ENCODE peak calls at places on chromosomes 2 and 18, in five cellular contexts. One of them, this sample, is unnamed.

GRCh38 chr18:50862401-50862800 is 16.5 kb upstream of the ME2 start:
- DNase-seq in GM03348: no peak
- DNase-seq in GM12891: no peak
- DNase-seq in effector memory CD4-positive, alpha-beta T cell: no peak
- DNase-seq in chondrocyte: no peak
- DNase-seq in this sample: no peak

GRCh38 chr2:96413067-96413722 is 77.6 kb downstream of the NCAPH start:
- DNase-seq in GM03348: no peak
- DNase-seq in GM12891: no peak
- DNase-seq in effector memory CD4-positive, alpha-beta T cell: no peak
- DNase-seq in chondrocyte: no peak
- DNase-seq in this sample: no peak

GRCh38 chr2:158266106-158266505 is 164.4 kb downstream of the UPP2 start:
- DNase-seq in GM03348: no peak
- DNase-seq in GM12891: no peak
- DNase-seq in effector memory CD4-positive, alpha-beta T cell: no peak
- DNase-seq in chondrocyte: no peak
- DNase-seq in this sample: no peak

GRCh38 chr2:129936334-129936934 is 43.0 kb upstream of the RAB6C start:
- DNase-seq in GM03348: no peak
- DNase-seq in GM12891: no peak
- DNase-seq in effector memory CD4-positive, alpha-beta T cell: no peak
- DNase-seq in chondrocyte: no peak
- DNase-seq in this sample: peak

GRCh38 chr2:112121682-112122254 is 16.4 kb upstream of the FBLN7 start:
- DNase-seq in GM03348: peak
- DNase-seq in GM12891: no peak
- DNase-seq in effector memory CD4-positive, alpha-beta T cell: no peak
- DNase-seq in chondrocyte: no peak
- DNase-seq in this sample: no peak

GRCh38 chr2:10475221-10475722 is 27.1 kb upstream of the ODC1 start:
- DNase-seq in GM03348: no peak
- DNase-seq in GM12891: no peak
- DNase-seq in effector memory CD4-positive, alpha-beta T cell: no peak
- DNase-seq in chondrocyte: peak
- DNase-seq in this sample: no peak

GRCh38 chr18:76347341-76347740 is 147.7 kb downstream of the ZNF516 start:
- DNase-seq in GM03348: no peak
- DNase-seq in GM12891: no peak
- DNase-seq in effector memory CD4-positive, alpha-beta T cell: no peak
- DNase-seq in chondrocyte: no peak
- DNase-seq in this sample: no peak

GRCh38 chr18:61628085-61628484 is 264.7 kb downstream of the RNF152 start:
- DNase-seq in GM03348: peak
- DNase-seq in GM12891: no peak
- DNase-seq in effector memory CD4-positive, alpha-beta T cell: no peak
- DNase-seq in chondrocyte: no peak
- DNase-seq in this sample: no peak

GRCh38 chr18:50797147-50797546 is 22.7 kb downstream of the MRO start:
- DNase-seq in GM03348: no peak
- DNase-seq in GM12891: no peak
- DNase-seq in effector memory CD4-positive, alpha-beta T cell: no peak
- DNase-seq in chondrocyte: no peak
- DNase-seq in this sample: no peak

GRCh38 chr2:42378415-42378814 is 17.4 kb upstream of the COX7A2L start:
- DNase-seq in GM03348: no peak
- DNase-seq in GM12891: no peak
- DNase-seq in effector memory CD4-positive, alpha-beta T cell: no peak
- DNase-seq in chondrocyte: no peak
- DNase-seq in this sample: no peak

GRCh38 chr2:181806039-181806392 is 85.5 kb upstream of the ITPRID2 start:
- DNase-seq in GM03348: no peak
- DNase-seq in GM12891: no peak
- DNase-seq in effector memory CD4-positive, alpha-beta T cell: no peak
- DNase-seq in chondrocyte: no peak
- DNase-seq in this sample: no peak

GRCh38 chr2:69298862-69299261 is 88.2 kb downstream of the GFPT1 start:
- DNase-seq in GM03348: peak
- DNase-seq in GM12891: no peak
- DNase-seq in effector memory CD4-positive, alpha-beta T cell: no peak
- DNase-seq in chondrocyte: no peak
- DNase-seq in this sample: no peak

GRCh38 chr2:56191617-56192016 is 7.8 kb downstream of the CCDC85A start:
- DNase-seq in GM03348: peak
- DNase-seq in GM12891: no peak
- DNase-seq in effector memory CD4-positive, alpha-beta T cell: no peak
- DNase-seq in chondrocyte: no peak
- DNase-seq in this sample: no peak

GRCh38 chr2:229852565-229852964 is 69.2 kb downstream of the TRIP12 start:
- DNase-seq in GM03348: no peak
- DNase-seq in GM12891: peak
- DNase-seq in effector memory CD4-positive, alpha-beta T cell: peak
- DNase-seq in chondrocyte: no peak
- DNase-seq in this sample: peak

GRCh38 chr2:26687328-26687727 is 5.2 kb upstream of the KCNK3 start:
- DNase-seq in GM03348: no peak
- DNase-seq in GM12891: no peak
- DNase-seq in effector memory CD4-positive, alpha-beta T cell: no peak
- DNase-seq in chondrocyte: no peak
- DNase-seq in this sample: no peak

GRCh38 chr18:56146565-56146964 is 491.8 kb downstream of the TXNL1 start:
- DNase-seq in GM03348: peak
- DNase-seq in GM12891: no peak
- DNase-seq in effector memory CD4-positive, alpha-beta T cell: no peak
- DNase-seq in chondrocyte: no peak
- DNase-seq in this sample: no peak

GRCh38 chr2:44906972-44907371 is 34.5 kb upstream of the SIX3 start:
- DNase-seq in GM03348: peak
- DNase-seq in GM12891: no peak
- DNase-seq in effector memory CD4-positive, alpha-beta T cell: no peak
- DNase-seq in chondrocyte: no peak
- DNase-seq in this sample: no peak

GRCh38 chr2:133338224-133338623 is 230.0 kb downstream of the NCKAP5 start:
- DNase-seq in GM03348: no peak
- DNase-seq in GM12891: no peak
- DNase-seq in effector memory CD4-positive, alpha-beta T cell: no peak
- DNase-seq in chondrocyte: no peak
- DNase-seq in this sample: no peak

GRCh38 chr2:151976945-151977353 is 121.9 kb downstream of the CACNB4 start:
- DNase-seq in GM03348: no peak
- DNase-seq in GM12891: peak
- DNase-seq in effector memory CD4-positive, alpha-beta T cell: no peak
- DNase-seq in chondrocyte: no peak
- DNase-seq in this sample: peak

GRCh38 chr2:161131804-161132203 is 28.4 kb upstream of the TANK start:
- DNase-seq in GM03348: no peak
- DNase-seq in GM12891: no peak
- DNase-seq in effector memory CD4-positive, alpha-beta T cell: no peak
- DNase-seq in chondrocyte: no peak
- DNase-seq in this sample: no peak

GRCh38 chr18:59469463-59470180 is 110.6 kb upstream of the LMAN1 start:
- DNase-seq in GM03348: no peak
- DNase-seq in GM12891: no peak
- DNase-seq in effector memory CD4-positive, alpha-beta T cell: no peak
- DNase-seq in chondrocyte: no peak
- DNase-seq in this sample: no peak

GRCh38 chr18:57737661-57738060 is 65.5 kb downstream of the ATP8B1 start:
- DNase-seq in GM03348: peak
- DNase-seq in GM12891: no peak
- DNase-seq in effector memory CD4-positive, alpha-beta T cell: no peak
- DNase-seq in chondrocyte: no peak
- DNase-seq in this sample: no peak